ENCODE peak calls at places on chromosomes 5 and 9, in six cellular contexts. K, V, C, O, F and T are unnamed samples.

GRCh38 chr9:29830815-29831214 is 2257.5 kb upstream of the C9orf72 start:
- DNase-seq in K (peak), V (peak), C (peak), O (no peak), F (peak), T (no peak)

GRCh38 chr9:87896891-87897290 is 14.2 kb downstream of the SPATA31E1 start:
- DNase-seq in K (no peak), V (no peak), C (no peak), O (no peak), F (no peak), T (no peak)

GRCh38 chr5:24381861-24382460 is 262.8 kb downstream of the CDH10 start:
- DNase-seq in K (no peak), V (no peak), C (peak), O (no peak), F (peak), T (no peak)

GRCh38 chr5:102286465-102286864 is 9.6 kb downstream of the SLCO4C1 start:
- DNase-seq in K (no peak), V (no peak), C (no peak), O (no peak), F (no peak), T (no peak)

GRCh38 chr9:127877566-127877998 is at the start of gene AK1:
- DNase-seq in K (peak), V (peak), C (peak), O (peak), F (peak), T (peak)

GRCh38 chr9:113682297-113682771 is 193.8 kb upstream of the ZNF618 start:
- DNase-seq in K (peak), V (peak), C (peak), O (peak), F (peak), T (peak)

GRCh38 chr9:105431413-105432246 is 16.2 kb upstream of the FSD1L start:
- DNase-seq in K (no peak), V (no peak), C (no peak), O (no peak), F (no peak), T (no peak)

GRCh38 chr5:169716287-169716686 is 79.2 kb downstream of the DOCK2 start:
- DNase-seq in K (no peak), V (no peak), C (peak), O (peak), F (peak), T (no peak)

GRCh38 chr5:73625905-73626811 is at the start of gene ARHGEF28:
- DNase-seq in K (peak), V (peak), C (peak), O (peak), F (peak), T (no peak)

GRCh38 chr5:137142371-137143243 is 356.5 kb downstream of the SPOCK1 start:
- DNase-seq in K (no peak), V (no peak), C (peak), O (peak), F (no peak), T (no peak)

GRCh38 chr5:145834554-145834916 is 607 bp downstream of the PRELID2 start:
- DNase-seq in K (no peak), V (no peak), C (no peak), O (no peak), F (no peak), T (no peak)

GRCh38 chr5:95223859-95224258 is 61.0 kb downstream of the MCTP1 start:
- DNase-seq in K (no peak), V (no peak), C (no peak), O (no peak), F (no peak), T (no peak)

GRCh38 chr9:13952906-13953305 is 361.0 kb downstream of the NFIB start:
- DNase-seq in K (no peak), V (no peak), C (no peak), O (no peak), F (no peak), T (no peak)

GRCh38 chr9:27626629-27627564 is 53.6 kb upstream of the C9orf72 start:
- DNase-seq in K (no peak), V (no peak), C (no peak), O (no peak), F (peak), T (no peak)

GRCh38 chr9:96686638-96687335 is 31.7 kb upstream of the PRXL2C start:
- DNase-seq in K (peak), V (peak), C (peak), O (peak), F (peak), T (peak)

GRCh38 chr5:143977891-143978448 is 166.0 kb downstream of the HMHB1 start:
- DNase-seq in K (no peak), V (no peak), C (no peak), O (no peak), F (no peak), T (no peak)

GRCh38 chr9:134852906-134853654 is 27.5 kb upstream of the FCN2 start:
- DNase-seq in K (peak), V (no peak), C (no peak), O (no peak), F (no peak), T (no peak)

GRCh38 chr5:30121092-30121491 is 1072.4 kb upstream of the CDH6 start:
- DNase-seq in K (no peak), V (no peak), C (no peak), O (no peak), F (no peak), T (no peak)

GRCh38 chr5:141753971-141754713 is 72.1 kb upstream of the ARAP3 start:
- DNase-seq in K (peak), V (peak), C (peak), O (peak), F (peak), T (peak)

GRCh38 chr5:124445220-124445619 is 301.2 kb downstream of the ZNF608 start:
- DNase-seq in K (no peak), V (no peak), C (no peak), O (no peak), F (no peak), T (no peak)

GRCh38 chr5:157559301-157559700 is 16.3 kb downstream of the ADAM19 start:
- DNase-seq in K (no peak), V (no peak), C (peak), O (peak), F (no peak), T (no peak)

GRCh38 chr5:8340739-8341344 is 471.9 kb downstream of the MTRR start:
- DNase-seq in K (no peak), V (no peak), C (peak), O (peak), F (peak), T (peak)

GRCh38 chr5:72121753-72122445 is 14.6 kb downstream of the MAP1B start:
- DNase-seq in K (peak), V (no peak), C (no peak), O (no peak), F (no peak), T (no peak)

GRCh38 chr5:163496286-163496685 is 9.1 kb upstream of the MAT2B start:
- DNase-seq in K (no peak), V (no peak), C (peak), O (peak), F (no peak), T (no peak)

GRCh38 chr9:126052791-126053190 is 273.8 kb upstream of the MVB12B start:
- DNase-seq in K (no peak), V (no peak), C (no peak), O (no peak), F (no peak), T (no peak)

GRCh38 chr5:40736103-40736875 is 19.5 kb downstream of the TTC33 start:
- DNase-seq in K (no peak), V (peak), C (peak), O (peak), F (peak), T (no peak)

GRCh38 chr9:127129718-127130085 is 7.3 kb upstream of the ANGPTL2 start:
- DNase-seq in K (no peak), V (no peak), C (no peak), O (no peak), F (no peak), T (no peak)

GRCh38 chr5:66241136-66241825 is 97.2 kb downstream of the SREK1 start:
- DNase-seq in K (no peak), V (no peak), C (no peak), O (no peak), F (no peak), T (no peak)

GRCh38 chr5:66246621-66247020 is 102.5 kb downstream of the SREK1 start:
- DNase-seq in K (no peak), V (no peak), C (peak), O (peak), F (no peak), T (no peak)

GRCh38 chr5:66238435-66238834 is 94.3 kb downstream of the SREK1 start:
- DNase-seq in K (no peak), V (no peak), C (no peak), O (no peak), F (no peak), T (no peak)

GRCh38 chr5:66239034-66239433 is 94.9 kb downstream of the SREK1 start:
- DNase-seq in K (no peak), V (no peak), C (no peak), O (no peak), F (peak), T (no peak)

DNA sequence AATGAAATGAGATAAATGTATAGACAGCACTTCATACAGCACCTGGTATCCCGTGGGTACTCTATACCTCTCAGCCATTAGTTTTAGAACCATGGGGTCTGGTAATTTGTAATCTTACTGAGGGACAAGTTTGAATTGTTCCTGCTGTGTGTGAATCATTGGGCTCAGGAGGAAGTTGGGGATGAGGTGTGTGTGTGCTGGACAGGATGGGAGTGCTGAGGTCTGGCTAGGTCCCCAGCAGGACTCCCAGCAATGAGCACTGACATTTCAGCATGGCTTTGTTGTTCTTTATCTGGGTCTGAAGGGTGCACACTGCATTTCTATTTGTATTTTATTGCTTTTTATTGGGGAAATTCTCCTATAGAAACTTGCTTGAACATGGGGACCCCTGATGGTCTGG is 98.0 kb downstream of the SREK1 start:
- DNase-seq in K (no peak), V (no peak), C (no peak), O (no peak), F (no peak), T (no peak)
- H2BK15ac ChIP-seq in K (no peak), V (no peak), C (no peak), O (no peak), F (no peak), T (no peak)

GRCh38 chr9:101403886-101404285 is 5.2 kb downstream of the ZNF189 start:
- DNase-seq in K (no peak), V (no peak), C (no peak), O (no peak), F (no peak), T (no peak)
- H2BK15ac ChIP-seq in K (no peak), V (no peak), C (no peak), O (no peak), F (no peak), T (no peak)

GRCh38 chr9:20620658-20621552 is 1.4 kb downstream of the MLLT3 start:
- DNase-seq in K (peak), V (peak), C (peak), O (peak), F (peak), T (peak)
- H2BK15ac ChIP-seq in K (no peak), V (peak), C (peak), O (peak), F (no peak), T (no peak)

GRCh38 chr5:84131372-84131771 is 253.3 kb downstream of the EDIL3 start:
- DNase-seq in K (no peak), V (no peak), C (no peak), O (no peak), F (no peak), T (no peak)

DNA sequence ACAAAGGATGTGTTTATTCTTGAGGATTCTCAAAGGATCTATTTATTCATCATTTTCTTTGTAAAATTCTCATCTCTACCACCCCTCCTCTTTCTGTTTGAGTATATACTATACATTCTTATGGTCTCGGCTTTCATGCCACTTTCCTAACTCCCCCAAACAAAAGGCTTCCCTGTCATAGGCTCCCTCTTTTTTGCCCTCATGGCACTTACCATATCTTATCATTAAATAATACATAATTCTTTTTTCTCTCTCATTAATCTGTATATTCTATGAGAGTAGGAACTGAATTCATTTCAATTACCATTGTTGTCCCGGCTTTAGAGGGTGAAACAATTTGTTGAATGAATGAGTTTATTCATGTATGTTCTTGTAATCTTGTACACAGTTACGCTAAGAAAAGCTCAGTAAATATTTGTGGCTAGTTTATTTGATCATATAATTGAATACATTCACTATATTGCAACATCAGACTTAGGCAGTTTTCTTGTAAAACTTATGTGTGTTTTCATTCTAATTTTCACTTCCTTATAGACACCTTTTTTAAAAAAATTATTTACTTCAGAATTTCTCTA is 254.6 kb downstream of the EDIL3 start:
- DNase-seq in K (no peak), V (no peak), C (no peak), O (no peak), F (no peak), T (no peak)
- H2BK15ac ChIP-seq in K (no peak), V (no peak), C (no peak), O (no peak), F (no peak), T (no peak)

GRCh38 chr9:121322037-121322736 is 47.9 kb downstream of the STOM start:
- DNase-seq in K (no peak), V (no peak), C (peak), O (peak), F (no peak), T (no peak)
- H2BK15ac ChIP-seq in K (no peak), V (no peak), C (no peak), O (peak), F (no peak), T (no peak)